ENCODE peak calls at places on chromosome 12, in five cellular contexts. One of them, this sample, is unnamed. For H3K36me3 and H3K4me1, the result is how much of the 10 kb centered on the place peaks cover.

GRCh38 chr12:124411291-124411878 is 116.5 kb downstream of the RFLNA start:
- ATAC-seq in GM12878: no peak
- ATAC-seq in K562: no peak
- ATAC-seq in HepG2: no peak
- ATAC-seq in upper lobe of left lung: peak
- ATAC-seq in this sample: peak

GRCh38 chr12:65546528-65546927 is 268.0 kb downstream of the MSRB3 start:
- ATAC-seq in GM12878: no peak
- ATAC-seq in K562: no peak
- ATAC-seq in HepG2: no peak
- ATAC-seq in upper lobe of left lung: no peak
- ATAC-seq in this sample: no peak

GRCh38 chr12:8639936-8640335 is 22.7 kb downstream of the MFAP5 start:
- ATAC-seq in GM12878: no peak
- ATAC-seq in K562: no peak
- ATAC-seq in HepG2: no peak
- ATAC-seq in upper lobe of left lung: no peak
- ATAC-seq in this sample: no peak

GRCh38 chr12:52969828-52970569 is 21.1 kb downstream of the KRT18 start:
- ATAC-seq in GM12878: peak
- ATAC-seq in K562: no peak
- ATAC-seq in HepG2: peak
- ATAC-seq in upper lobe of left lung: no peak
- ATAC-seq in this sample: peak

GRCh38 chr12:110575326-110575725 is 7.8 kb downstream of the PPTC7 start:
- ATAC-seq in GM12878: no peak
- ATAC-seq in K562: no peak
- ATAC-seq in HepG2: peak
- ATAC-seq in upper lobe of left lung: no peak
- ATAC-seq in this sample: no peak

GRCh38 chr12:65182012-65182739 is 12.8 kb downstream of the LEMD3 start:
- ATAC-seq in GM12878: peak
- ATAC-seq in K562: peak
- ATAC-seq in HepG2: no peak
- ATAC-seq in upper lobe of left lung: no peak
- ATAC-seq in this sample: no peak

GRCh38 chr12:111991946-111992345 is 21.0 kb downstream of the TMEM116 start:
- ATAC-seq in GM12878: no peak
- ATAC-seq in K562: peak
- ATAC-seq in HepG2: no peak
- ATAC-seq in upper lobe of left lung: no peak
- ATAC-seq in this sample: no peak

GRCh38 chr12:57456145-57456700 is 1.1 kb downstream of the INHBE start:
- ATAC-seq in GM12878: peak
- ATAC-seq in K562: peak
- ATAC-seq in HepG2: peak
- ATAC-seq in upper lobe of left lung: no peak
- ATAC-seq in this sample: no peak

GRCh38 chr12:111846016-111846415 is 4.0 kb downstream of the MAPKAPK5 start:
- ATAC-seq in GM12878: no peak
- ATAC-seq in K562: no peak
- ATAC-seq in HepG2: no peak
- ATAC-seq in upper lobe of left lung: no peak
- ATAC-seq in this sample: no peak

GRCh38 chr12:18975933-18976332 is 153.6 kb upstream of the PLEKHA5 start:
- ATAC-seq in GM12878: no peak
- ATAC-seq in K562: no peak
- ATAC-seq in HepG2: no peak
- ATAC-seq in upper lobe of left lung: no peak
- ATAC-seq in this sample: no peak

GRCh38 chr12:50110762-50111416 is 1.1 kb upstream of the COX14 start:
- ATAC-seq in GM12878: peak
- ATAC-seq in K562: no peak
- ATAC-seq in HepG2: peak
- ATAC-seq in upper lobe of left lung: no peak
- ATAC-seq in this sample: peak

GRCh38 chr12:114480309-114481199 is 74.6 kb upstream of the TBX5 start:
- ATAC-seq in GM12878: no peak
- ATAC-seq in K562: no peak
- ATAC-seq in HepG2: no peak
- ATAC-seq in upper lobe of left lung: peak
- ATAC-seq in this sample: peak

GRCh38 chr12:6193853-6194815 is 6.1 kb upstream of the CD9 start:
- ATAC-seq in GM12878: peak
- ATAC-seq in K562: peak
- ATAC-seq in HepG2: no peak
- ATAC-seq in upper lobe of left lung: peak
- ATAC-seq in this sample: no peak

GRCh38 chr12:52191841-52192791 is at the start of gene KRT80:
- ATAC-seq in GM12878: no peak
- ATAC-seq in K562: no peak
- ATAC-seq in HepG2: peak
- ATAC-seq in upper lobe of left lung: peak
- ATAC-seq in this sample: peak

GRCh38 chr12:69154585-69155363 is 84.6 kb upstream of the CPSF6 start:
- ATAC-seq in GM12878: peak
- ATAC-seq in K562: peak
- ATAC-seq in HepG2: peak
- ATAC-seq in upper lobe of left lung: peak
- ATAC-seq in this sample: no peak

GRCh38 chr12:24038211-24038997 is 88.9 kb upstream of the SOX5 start:
- ATAC-seq in GM12878: no peak
- ATAC-seq in K562: no peak
- ATAC-seq in HepG2: peak
- ATAC-seq in upper lobe of left lung: no peak
- ATAC-seq in this sample: no peak

GRCh38 chr12:24036438-24037204 is 87.2 kb upstream of the SOX5 start:
- ATAC-seq in GM12878: no peak
- ATAC-seq in K562: no peak
- ATAC-seq in HepG2: no peak
- ATAC-seq in upper lobe of left lung: no peak
- ATAC-seq in this sample: no peak

GRCh38 chr12:24034160-24034559 is 84.7 kb upstream of the SOX5 start:
- ATAC-seq in GM12878: no peak
- ATAC-seq in K562: no peak
- ATAC-seq in HepG2: peak
- ATAC-seq in upper lobe of left lung: no peak
- ATAC-seq in this sample: no peak

GRCh38 chr12:24039113-24039525 is 89.6 kb upstream of the SOX5 start:
- ATAC-seq in GM12878: no peak
- ATAC-seq in K562: no peak
- ATAC-seq in HepG2: peak
- ATAC-seq in upper lobe of left lung: peak
- ATAC-seq in this sample: peak

GRCh38 chr12:24034894-24035293 is 85.4 kb upstream of the SOX5 start:
- ATAC-seq in GM12878: no peak
- ATAC-seq in K562: no peak
- ATAC-seq in HepG2: no peak
- ATAC-seq in upper lobe of left lung: no peak
- ATAC-seq in this sample: no peak
- H3K36me3 ChIP-seq in GM12878: under half
- H3K36me3 ChIP-seq in K562: under half
- H3K36me3 ChIP-seq in HepG2: under half
- H3K36me3 ChIP-seq in upper lobe of left lung: under half
- H3K36me3 ChIP-seq in this sample: under half

GRCh38 chr12:82361461-82361915 is 3.2 kb downstream of the METTL25 start:
- ATAC-seq in GM12878: no peak
- ATAC-seq in K562: no peak
- ATAC-seq in HepG2: no peak
- ATAC-seq in upper lobe of left lung: no peak
- ATAC-seq in this sample: no peak

GRCh38 chr12:82357340-82357739 is 847 bp downstream of the CCDC59 start:
- ATAC-seq in GM12878: no peak
- ATAC-seq in K562: no peak
- ATAC-seq in HepG2: no peak
- ATAC-seq in upper lobe of left lung: no peak
- ATAC-seq in this sample: no peak

GRCh38 chr12:82357845-82358199 is 365 bp downstream of the CCDC59 start:
- ATAC-seq in GM12878: no peak
- ATAC-seq in K562: peak
- ATAC-seq in HepG2: no peak
- ATAC-seq in upper lobe of left lung: no peak
- ATAC-seq in this sample: no peak

GRCh38 chr12:82359115-82359478 is 768 bp downstream of the METTL25 start:
- ATAC-seq in GM12878: peak
- ATAC-seq in K562: peak
- ATAC-seq in HepG2: peak
- ATAC-seq in upper lobe of left lung: no peak
- ATAC-seq in this sample: no peak

DNA sequence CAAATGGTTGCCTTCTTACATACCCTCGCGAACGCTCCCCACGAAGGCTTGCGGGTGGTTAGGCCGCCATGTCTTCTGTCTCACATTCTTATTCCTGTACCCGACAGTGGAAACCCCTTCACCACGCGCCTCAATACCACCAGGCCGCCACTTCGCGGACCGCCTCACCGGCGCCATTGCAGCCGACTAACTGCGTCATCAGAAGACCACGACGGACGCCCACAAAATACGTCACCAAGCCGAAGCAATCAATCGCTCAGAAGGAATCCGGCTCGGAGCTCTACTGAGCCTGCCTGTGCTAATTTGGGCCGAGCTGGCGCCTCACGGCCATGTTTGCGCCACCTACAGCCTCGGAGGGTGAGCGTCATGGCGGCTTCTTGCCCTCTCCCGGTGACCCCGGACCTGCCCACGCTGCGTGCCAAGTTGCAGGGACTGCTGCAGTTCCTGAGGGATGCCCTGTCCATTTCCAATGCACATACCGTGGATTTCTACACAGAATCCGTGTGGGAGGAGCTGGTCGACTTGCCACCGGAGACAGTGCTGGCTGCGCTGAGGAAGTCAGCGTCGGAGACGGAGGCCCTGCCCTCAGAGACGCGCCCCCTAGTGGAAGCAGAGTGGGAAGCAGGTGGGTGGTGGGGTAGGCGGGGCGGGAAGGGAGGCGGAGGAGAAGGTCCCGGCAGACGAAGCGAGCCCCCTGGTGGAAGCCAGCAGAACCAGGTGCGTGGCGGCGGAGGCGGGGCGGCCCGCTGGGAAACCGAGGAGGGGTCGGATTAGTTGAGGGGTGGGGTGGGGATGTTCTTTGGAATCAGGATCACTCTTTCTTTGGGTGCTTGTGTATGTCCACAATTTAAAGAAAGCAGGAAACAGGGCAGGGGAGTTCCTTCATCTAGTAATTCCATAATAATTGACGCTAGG is at the start of the genes CCDC59 and METTL25:
- ATAC-seq in GM12878: peak
- ATAC-seq in K562: peak
- ATAC-seq in HepG2: peak
- ATAC-seq in upper lobe of left lung: peak
- ATAC-seq in this sample: peak
- TF ChIP-seq EP300 in GM12878: peak
- TF ChIP-seq EP300 in K562: peak
- TF ChIP-seq EP300 in HepG2: peak
- TF ChIP-seq EP300 in upper lobe of left lung: no peak
- TF ChIP-seq EP300 in this sample: no peak

GRCh38 chr12:92145481-92145730 is 240 bp downstream of the BTG1 start:
- ATAC-seq in GM12878: peak
- ATAC-seq in K562: no peak
- ATAC-seq in HepG2: peak
- ATAC-seq in upper lobe of left lung: peak
- ATAC-seq in this sample: peak
- H3K4me1 ChIP-seq in GM12878: under half
- H3K4me1 ChIP-seq in K562: under half
- H3K4me1 ChIP-seq in HepG2: under half
- H3K4me1 ChIP-seq in upper lobe of left lung: under half
- H3K4me1 ChIP-seq in this sample: under half

DNA sequence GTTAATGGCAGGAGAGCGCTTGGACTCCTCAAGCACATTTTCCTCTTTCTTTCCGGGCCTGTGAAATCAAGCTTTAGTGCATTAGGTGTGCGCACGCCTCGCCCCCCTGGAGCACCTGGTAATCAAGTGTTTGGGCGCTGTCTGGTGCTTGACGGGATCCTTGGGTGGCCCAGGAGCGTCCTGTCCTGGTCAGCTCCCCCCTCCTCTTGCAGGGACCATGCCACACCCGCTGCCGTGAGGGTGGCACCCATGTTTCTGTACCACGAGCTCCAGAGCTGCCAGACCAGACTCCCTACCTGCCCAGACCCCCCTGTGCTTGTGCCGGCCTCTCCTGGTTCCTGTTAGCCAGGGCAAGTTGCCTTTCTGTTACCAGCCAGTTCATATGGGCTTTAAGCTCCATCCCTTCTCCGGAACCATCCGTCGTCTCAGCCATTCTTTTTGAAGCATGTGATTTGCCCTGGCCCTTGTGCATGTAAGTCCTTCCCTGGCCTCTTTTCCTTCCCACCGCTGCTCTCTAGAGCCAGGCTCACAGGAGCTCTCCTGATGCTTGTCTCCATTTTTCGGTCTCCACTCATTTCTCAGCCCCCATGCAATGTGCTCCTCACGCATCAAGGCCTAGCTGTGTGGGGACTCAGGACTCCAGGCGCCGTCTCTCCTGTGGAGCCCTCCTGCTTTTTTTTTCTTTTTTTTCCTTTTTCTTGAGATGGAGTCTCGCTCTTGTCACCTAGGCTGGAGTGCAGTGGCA is 66.1 kb downstream of the EP400 start:
- ATAC-seq in GM12878: no peak
- ATAC-seq in K562: no peak
- ATAC-seq in HepG2: no peak
- ATAC-seq in upper lobe of left lung: no peak
- ATAC-seq in this sample: no peak
- H3K36me3 ChIP-seq in GM12878: under half
- H3K36me3 ChIP-seq in K562: half or more
- H3K36me3 ChIP-seq in HepG2: under half
- H3K36me3 ChIP-seq in upper lobe of left lung: half or more
- H3K36me3 ChIP-seq in this sample: half or more

GRCh38 chr12:63841611-63842010 is 2.9 kb upstream of the SRGAP1 start:
- ATAC-seq in GM12878: no peak
- ATAC-seq in K562: no peak
- ATAC-seq in HepG2: no peak
- ATAC-seq in upper lobe of left lung: no peak
- ATAC-seq in this sample: no peak

GRCh38 chr12:63844391-63845341 is at the start of gene SRGAP1:
- ATAC-seq in GM12878: peak
- ATAC-seq in K562: peak
- ATAC-seq in HepG2: peak
- ATAC-seq in upper lobe of left lung: peak
- ATAC-seq in this sample: peak

GRCh38 chr12:63846249-63846967 is 1.9 kb downstream of the SRGAP1 start:
- ATAC-seq in GM12878: no peak
- ATAC-seq in K562: no peak
- ATAC-seq in HepG2: no peak
- ATAC-seq in upper lobe of left lung: no peak
- ATAC-seq in this sample: no peak

GRCh38 chr12:63845726-63846125 is 1.2 kb downstream of the SRGAP1 start:
- ATAC-seq in GM12878: no peak
- ATAC-seq in K562: no peak
- ATAC-seq in HepG2: peak
- ATAC-seq in upper lobe of left lung: no peak
- ATAC-seq in this sample: no peak

GRCh38 chr12:63843613-63844390 is 698 bp upstream of the SRGAP1 start:
- ATAC-seq in GM12878: peak
- ATAC-seq in K562: peak
- ATAC-seq in HepG2: peak
- ATAC-seq in upper lobe of left lung: peak
- ATAC-seq in this sample: peak
- TF ChIP-seq EP300 in GM12878: no peak
- TF ChIP-seq EP300 in K562: no peak
- TF ChIP-seq EP300 in HepG2: peak
- TF ChIP-seq EP300 in upper lobe of left lung: no peak
- TF ChIP-seq EP300 in this sample: no peak